ENCODE peak calls at places on chromosomes 6 and 20, in seven cellular contexts. One of them, this sample, is unnamed.

GRCh38 chr6:66538548-66539135 is 831.6 kb upstream of the EYS start:
- DNase-seq in EH: no peak
- DNase-seq in GM04504: no peak
- DNase-seq in Right ventricle myocardium superior: no peak
- DNase-seq in NCI-H146: no peak
- DNase-seq in pancreas: no peak
- DNase-seq in T-helper 17 cell: no peak
- DNase-seq in this sample: no peak

GRCh38 chr6:148758492-148758891 is 11.7 kb downstream of the UST start:
- DNase-seq in EH: no peak
- DNase-seq in GM04504: no peak
- DNase-seq in Right ventricle myocardium superior: no peak
- DNase-seq in NCI-H146: no peak
- DNase-seq in pancreas: no peak
- DNase-seq in T-helper 17 cell: peak; percentile 18
- DNase-seq in this sample: no peak

GRCh38 chr6:32449088-32449736 is 9.5 kb downstream of the HLA-DRA start:
- DNase-seq in EH: no peak
- DNase-seq in GM04504: no peak
- DNase-seq in Right ventricle myocardium superior: no peak
- DNase-seq in NCI-H146: no peak
- DNase-seq in pancreas: no peak
- DNase-seq in T-helper 17 cell: no peak
- DNase-seq in this sample: no peak

GRCh38 chr6:43499028-43499815 is 10.9 kb downstream of the LRRC73 start:
- DNase-seq in EH: no peak
- DNase-seq in GM04504: no peak
- DNase-seq in Right ventricle myocardium superior: no peak
- DNase-seq in NCI-H146: peak; percentile 20
- DNase-seq in pancreas: no peak
- DNase-seq in T-helper 17 cell: no peak
- DNase-seq in this sample: no peak

GRCh38 chr6:85641522-85641915 is 1.2 kb downstream of the SYNCRIP start:
- DNase-seq in EH: peak; percentile 17
- DNase-seq in GM04504: no peak
- DNase-seq in Right ventricle myocardium superior: no peak
- DNase-seq in NCI-H146: no peak
- DNase-seq in pancreas: no peak
- DNase-seq in T-helper 17 cell: no peak
- DNase-seq in this sample: no peak

GRCh38 chr20:2602746-2603145 is 49.7 kb upstream of the NOP56 start:
- DNase-seq in EH: no peak
- DNase-seq in GM04504: no peak
- DNase-seq in Right ventricle myocardium superior: no peak
- DNase-seq in NCI-H146: peak; percentile 25
- DNase-seq in pancreas: no peak
- DNase-seq in T-helper 17 cell: no peak
- DNase-seq in this sample: no peak

GRCh38 chr20:50538276-50538675 is 28.1 kb downstream of the PTPN1 start:
- DNase-seq in EH: no peak
- DNase-seq in GM04504: no peak
- DNase-seq in Right ventricle myocardium superior: no peak
- DNase-seq in NCI-H146: no peak
- DNase-seq in pancreas: no peak
- DNase-seq in T-helper 17 cell: no peak
- DNase-seq in this sample: no peak

GRCh38 chr20:48763183-48764030 is 64.4 kb downstream of the PREX1 start:
- DNase-seq in EH: no peak
- DNase-seq in GM04504: no peak
- DNase-seq in Right ventricle myocardium superior: peak; percentile 65
- DNase-seq in NCI-H146: no peak
- DNase-seq in pancreas: no peak
- DNase-seq in T-helper 17 cell: no peak
- DNase-seq in this sample: no peak

GRCh38 chr6:139520321-139520768 is 145.9 kb upstream of the CITED2 start:
- DNase-seq in EH: peak; percentile 31
- DNase-seq in GM04504: no peak
- DNase-seq in Right ventricle myocardium superior: no peak
- DNase-seq in NCI-H146: no peak
- DNase-seq in pancreas: no peak
- DNase-seq in T-helper 17 cell: no peak
- DNase-seq in this sample: no peak

GRCh38 chr6:158506577-158506976 is 53.3 kb upstream of the TMEM181 start:
- DNase-seq in EH: no peak
- DNase-seq in GM04504: no peak
- DNase-seq in Right ventricle myocardium superior: no peak
- DNase-seq in NCI-H146: peak; percentile 49
- DNase-seq in pancreas: no peak
- DNase-seq in T-helper 17 cell: no peak
- DNase-seq in this sample: no peak

GRCh38 chr6:33640361-33640760 is 19.2 kb downstream of the ITPR3 start:
- DNase-seq in EH: no peak
- DNase-seq in GM04504: no peak
- DNase-seq in Right ventricle myocardium superior: no peak
- DNase-seq in NCI-H146: no peak
- DNase-seq in pancreas: no peak
- DNase-seq in T-helper 17 cell: no peak
- DNase-seq in this sample: no peak

GRCh38 chr6:37840940-37841300 is 21.4 kb downstream of the ZFAND3 start:
- DNase-seq in EH: no peak
- DNase-seq in GM04504: no peak
- DNase-seq in Right ventricle myocardium superior: no peak
- DNase-seq in NCI-H146: no peak
- DNase-seq in pancreas: no peak
- DNase-seq in T-helper 17 cell: no peak
- DNase-seq in this sample: no peak

GRCh38 chr6:17012421-17013225 is 89.2 kb upstream of the STMND1 start:
- DNase-seq in EH: peak; percentile 100
- DNase-seq in GM04504: no peak
- DNase-seq in Right ventricle myocardium superior: peak; percentile 37
- DNase-seq in NCI-H146: no peak
- DNase-seq in pancreas: no peak
- DNase-seq in T-helper 17 cell: no peak
- DNase-seq in this sample: no peak

GRCh38 chr20:1462001-1462400 is 4.6 kb downstream of the NSFL1C start:
- DNase-seq in EH: no peak
- DNase-seq in GM04504: no peak
- DNase-seq in Right ventricle myocardium superior: no peak
- DNase-seq in NCI-H146: no peak
- DNase-seq in pancreas: no peak
- DNase-seq in T-helper 17 cell: no peak
- DNase-seq in this sample: no peak

GRCh38 chr20:47558699-47559098 is 57.0 kb downstream of the NCOA3 start:
- DNase-seq in EH: peak; percentile 78
- DNase-seq in GM04504: peak; percentile 62
- DNase-seq in Right ventricle myocardium superior: no peak
- DNase-seq in NCI-H146: no peak
- DNase-seq in pancreas: no peak
- DNase-seq in T-helper 17 cell: no peak
- DNase-seq in this sample: no peak

GRCh38 chr20:3801846-3802245 is 5.7 kb downstream of the CDC25B start:
- DNase-seq in EH: no peak
- DNase-seq in GM04504: no peak
- DNase-seq in Right ventricle myocardium superior: no peak
- DNase-seq in NCI-H146: no peak
- DNase-seq in pancreas: no peak
- DNase-seq in T-helper 17 cell: no peak
- DNase-seq in this sample: no peak

GRCh38 chr6:11218827-11219826 is 13.3 kb downstream of the NEDD9 start:
- DNase-seq in EH: no peak
- DNase-seq in GM04504: no peak
- DNase-seq in Right ventricle myocardium superior: peak; percentile 71
- DNase-seq in NCI-H146: no peak
- DNase-seq in pancreas: peak; percentile 34
- DNase-seq in T-helper 17 cell: no peak
- DNase-seq in this sample: no peak

GRCh38 chr6:163151212-163151611 is 263.3 kb upstream of the QKI start:
- DNase-seq in EH: no peak
- DNase-seq in GM04504: no peak
- DNase-seq in Right ventricle myocardium superior: no peak
- DNase-seq in NCI-H146: no peak
- DNase-seq in pancreas: no peak
- DNase-seq in T-helper 17 cell: no peak
- DNase-seq in this sample: no peak

GRCh38 chr6:135743476-135743875 is 108.0 kb upstream of the PDE7B start:
- DNase-seq in EH: no peak
- DNase-seq in GM04504: no peak
- DNase-seq in Right ventricle myocardium superior: no peak
- DNase-seq in NCI-H146: no peak
- DNase-seq in pancreas: no peak
- DNase-seq in T-helper 17 cell: no peak
- DNase-seq in this sample: no peak

GRCh38 chr6:34496103-34496685 is 30.3 kb downstream of the PACSIN1 start:
- DNase-seq in EH: no peak
- DNase-seq in GM04504: no peak
- DNase-seq in Right ventricle myocardium superior: no peak
- DNase-seq in NCI-H146: peak; percentile 98
- DNase-seq in pancreas: no peak
- DNase-seq in T-helper 17 cell: no peak
- DNase-seq in this sample: no peak

GRCh38 chr6:22288721-22289120 is 8.1 kb downstream of the PRL start:
- DNase-seq in EH: no peak
- DNase-seq in GM04504: no peak
- DNase-seq in Right ventricle myocardium superior: no peak
- DNase-seq in NCI-H146: no peak
- DNase-seq in pancreas: no peak
- DNase-seq in T-helper 17 cell: no peak
- DNase-seq in this sample: no peak

GRCh38 chr6:41675176-41675767 is 37.0 kb downstream of the MDFI start:
- DNase-seq in EH: no peak
- DNase-seq in GM04504: no peak
- DNase-seq in Right ventricle myocardium superior: peak; percentile 26
- DNase-seq in NCI-H146: no peak
- DNase-seq in pancreas: no peak
- DNase-seq in T-helper 17 cell: no peak
- DNase-seq in this sample: no peak

GRCh38 chr6:111730835-111731234 is 125.2 kb upstream of the TRAF3IP2 start:
- DNase-seq in EH: no peak
- DNase-seq in GM04504: no peak
- DNase-seq in Right ventricle myocardium superior: peak; percentile 71
- DNase-seq in NCI-H146: peak; percentile 27
- DNase-seq in pancreas: no peak
- DNase-seq in T-helper 17 cell: no peak
- DNase-seq in this sample: peak; percentile 71

GRCh38 chr6:81787313-81788068 is 35.0 kb upstream of the TENT5A start:
- DNase-seq in EH: peak; percentile 38
- DNase-seq in GM04504: no peak
- DNase-seq in Right ventricle myocardium superior: no peak
- DNase-seq in NCI-H146: no peak
- DNase-seq in pancreas: no peak
- DNase-seq in T-helper 17 cell: no peak
- DNase-seq in this sample: no peak

GRCh38 chr6:114304304-114304887 is 38.4 kb downstream of the HS3ST5 start:
- DNase-seq in EH: peak; percentile 11
- DNase-seq in GM04504: peak; percentile 1
- DNase-seq in Right ventricle myocardium superior: no peak
- DNase-seq in NCI-H146: no peak
- DNase-seq in pancreas: no peak
- DNase-seq in T-helper 17 cell: no peak
- DNase-seq in this sample: no peak